ENCODE peak calls at places on chromosome 6, in seven cellular contexts. U is WTC11, Z is astrocyte of the cerebellum, O is GM13976, J is ovary, B is nephron progenitor cell, V is GM13977. L is an unnamed sample.

GRCh38 chr6:113464959-113465358 is 392.2 kb upstream of the MARCKS start:
- DNase-seq in U (no peak), Z (no peak), O (no peak), J (no peak), B (no peak), V (no peak), L (no peak)

GRCh38 chr6:14239097-14239496 is 121.5 kb downstream of the CD83 start:
- DNase-seq in U (no peak), Z (no peak), O (no peak), J (no peak), B (no peak), V (no peak), L (no peak)

GRCh38 chr6:44216677-44217331 is at the start of gene MYMX:
- DNase-seq in U (peak), Z (no peak), O (no peak), J (peak), B (peak), V (no peak), L (peak)

GRCh38 chr6:28264834-28265401 is 2.0 kb upstream of the ZSCAN26 start:
- DNase-seq in U (no peak), Z (no peak), O (no peak), J (no peak), B (no peak), V (no peak), L (no peak)

GRCh38 chr6:30557683-30557981 is 537 bp downstream of the PRR3 start:
- DNase-seq in U (no peak), Z (no peak), O (peak), J (no peak), B (no peak), V (peak), L (peak)

GRCh38 chr6:53616450-53617357 is 48.9 kb downstream of the KLHL31 start:
- DNase-seq in U (no peak), Z (no peak), O (no peak), J (no peak), B (no peak), V (no peak), L (no peak)

GRCh38 chr6:170122676-170123075 is 168.2 kb downstream of the DLL1 start:
- DNase-seq in U (no peak), Z (no peak), O (no peak), J (no peak), B (no peak), V (no peak), L (no peak)

GRCh38 chr6:116928667-116929066 is 51.6 kb downstream of the RFX6 start:
- DNase-seq in U (no peak), Z (no peak), O (no peak), J (no peak), B (no peak), V (no peak), L (no peak)

GRCh38 chr6:57317060-57317943 is at the start of gene PRIM2:
- DNase-seq in U (peak), Z (peak), O (peak), J (peak), B (peak), V (peak), L (peak)

GRCh38 chr6:135329851-135330803 is 149.0 kb downstream of the MYB start:
- DNase-seq in U (no peak), Z (no peak), O (peak), J (no peak), B (no peak), V (peak), L (peak)

GRCh38 chr6:131966443-131966842 is 15.3 kb upstream of the CCN2 start:
- DNase-seq in U (no peak), Z (no peak), O (no peak), J (no peak), B (no peak), V (no peak), L (no peak)

GRCh38 chr6:96237656-96238347 is 222.0 kb downstream of the FUT9 start:
- DNase-seq in U (no peak), Z (no peak), O (no peak), J (no peak), B (no peak), V (no peak), L (no peak)

GRCh38 chr6:87407896-87408720 is at the start of gene CFAP206:
- DNase-seq in U (peak), Z (peak), O (peak), J (peak), B (peak), V (peak), L (peak)
- TF ChIP-seq CTCF in U (no peak), Z (peak), O (no peak), J (no peak), B (no peak), V (peak), L (no peak)

GRCh38 chr6:108565893-108566292 is 5.2 kb downstream of the FOXO3 start:
- DNase-seq in U (no peak), Z (no peak), O (peak), J (peak), B (no peak), V (no peak), L (peak)
- TF ChIP-seq CTCF in U (no peak), Z (no peak), O (no peak), J (peak), B (no peak), V (no peak), L (no peak)

GRCh38 chr6:48765352-48765961 is 654.5 kb upstream of the PTCHD4 start:
- DNase-seq in U (peak), Z (peak), O (peak), J (no peak), B (peak), V (peak), L (peak)
- TF ChIP-seq CTCF in U (peak), Z (peak), O (peak), J (no peak), B (peak), V (peak), L (no peak)

GRCh38 chr6:110518281-110518623 is 41.8 kb upstream of the SLC22A16 start:
- DNase-seq in U (no peak), Z (no peak), O (no peak), J (no peak), B (no peak), V (no peak), L (no peak)
- TF ChIP-seq CTCF in U (no peak), Z (peak), O (peak), J (no peak), B (peak), V (peak), L (no peak)

GRCh38 chr6:15642276-15642675 is 20.6 kb downstream of the DTNBP1 start:
- DNase-seq in U (peak), Z (no peak), O (no peak), J (no peak), B (no peak), V (no peak), L (no peak)
- TF ChIP-seq CTCF in U (peak), Z (peak), O (no peak), J (no peak), B (no peak), V (peak), L (peak)

GRCh38 chr6:168605964-168606363 is 165.0 kb downstream of the SMOC2 start:
- DNase-seq in U (no peak), Z (no peak), O (no peak), J (peak), B (no peak), V (no peak), L (no peak)
- TF ChIP-seq CTCF in U (no peak), Z (no peak), O (no peak), J (no peak), B (no peak), V (no peak), L (no peak)

DNA sequence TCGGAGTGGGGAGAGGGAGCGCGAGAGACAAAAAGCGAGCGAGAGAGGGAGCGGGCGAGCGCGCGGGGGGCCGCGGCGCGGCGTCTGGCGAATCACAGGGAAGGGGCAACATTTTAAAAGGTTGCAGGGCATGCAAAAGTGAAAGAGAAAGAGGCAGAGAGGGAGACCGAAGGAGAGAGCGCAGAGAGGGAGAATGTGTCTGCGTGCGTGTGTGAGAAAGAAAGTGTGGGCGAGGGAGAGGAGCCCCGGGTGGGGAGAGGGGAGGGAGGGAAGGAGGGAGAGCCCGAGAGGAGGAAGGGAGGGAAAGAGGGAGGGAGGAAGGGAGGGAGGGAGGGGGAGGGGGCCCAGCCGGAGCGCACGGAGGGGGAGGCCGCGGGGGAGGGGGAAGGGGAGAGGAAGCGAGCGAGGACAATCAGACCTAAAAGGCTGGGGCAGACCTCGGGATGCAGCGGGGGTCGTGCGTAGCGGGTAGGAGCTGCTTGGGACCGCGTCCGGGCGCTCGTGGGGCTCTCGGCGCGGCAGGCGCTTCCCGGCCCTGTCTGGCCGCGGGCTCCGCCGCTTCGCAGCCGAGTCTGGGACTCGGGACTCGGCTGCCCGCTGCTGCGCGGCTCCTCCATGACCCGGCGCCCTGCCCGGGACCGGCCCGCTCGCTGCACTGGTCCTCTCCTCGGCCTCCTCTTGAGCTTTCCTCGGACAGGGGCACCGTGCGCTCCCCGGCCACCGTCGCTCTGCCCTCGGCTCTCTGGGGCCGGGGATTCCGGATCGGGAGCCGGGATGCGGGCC is 2.5 kb downstream of the TFAP2A start:
- DNase-seq in U (peak), Z (peak), O (peak), J (peak), B (peak), V (peak), L (peak)
- TF ChIP-seq CTCF in U (no peak), Z (no peak), O (no peak), J (no peak), B (no peak), V (no peak), L (no peak)

L was measured in GM20000.